ENCODE peak calls at places on chromosomes 12 and 14, in ten cellular contexts. G is esophagus squamous epithelium, V is ovary, S is heart right ventricle, F is stomach, U is testis, D is fibroblast of lung, E is tibial nerve, R is cardiac muscle cell, B is IMR-90. T is an unnamed sample.

GRCh38 chr14:100306506-100307214 is 416 bp upstream of the SLC25A29 start:
- DNase-seq in G (peak; percentile 36), V (peak; percentile 91), S (peak; percentile 90), F (peak; percentile 90), U (peak; percentile 93), D (peak; percentile 77), E (peak; percentile 81), R (peak; percentile 91), B (peak; percentile 78), T (peak; percentile 93)

GRCh38 chr12:110109837-110110535 is 14.2 kb upstream of the IFT81 start:
- DNase-seq in G (no peak), V (no peak), S (no peak), F (no peak), U (no peak), D (no peak), E (no peak), R (no peak), B (no peak), T (no peak)

GRCh38 chr12:103626498-103626897 is 39.4 kb downstream of the STAB2 start:
- DNase-seq in G (no peak), V (no peak), S (peak; percentile 43), F (peak; percentile 42), U (peak; percentile 77), D (peak; percentile 22), E (peak; percentile 62), R (peak; percentile 47), B (peak; percentile 51), T (peak; percentile 77)

GRCh38 chr14:66944872-66945271 is 244.4 kb upstream of the GARIN2 start:
- DNase-seq in G (no peak), V (no peak), S (no peak), F (no peak), U (no peak), D (peak; percentile 51), E (no peak), R (peak; percentile 47), B (peak; percentile 41), T (no peak)

GRCh38 chr14:104598461-104599273 is 5.9 kb downstream of the TMEM179 start:
- DNase-seq in G (no peak), V (no peak), S (no peak), F (no peak), U (no peak), D (no peak), E (no peak), R (no peak), B (no peak), T (peak; percentile 46)

GRCh38 chr14:94081386-94081820 is 293 bp downstream of the IFI27L1 start:
- DNase-seq in G (no peak), V (no peak), S (no peak), F (no peak), U (no peak), D (no peak), E (no peak), R (no peak), B (no peak), T (no peak)

GRCh38 chr14:85233756-85234545 is 296.0 kb upstream of the FLRT2 start:
- DNase-seq in G (no peak), V (no peak), S (no peak), F (no peak), U (no peak), D (peak; percentile 61), E (no peak), R (peak; percentile 58), B (peak; percentile 80), T (no peak)

GRCh38 chr12:49043856-49044258 is 16.7 kb downstream of the KMT2D start:
- DNase-seq in G (no peak), V (no peak), S (peak; percentile 73), F (peak; percentile 60), U (peak; percentile 69), D (peak; percentile 39), E (no peak), R (peak; percentile 62), B (peak; percentile 40), T (peak; percentile 89)

GRCh38 chr12:2779281-2779680 is 15.5 kb upstream of the FKBP4 start:
- DNase-seq in G (no peak), V (no peak), S (no peak), F (no peak), U (no peak), D (no peak), E (no peak), R (no peak), B (no peak), T (no peak)

GRCh38 chr12:89552376-89552775 is 26.5 kb upstream of the POC1B start:
- DNase-seq in G (no peak), V (no peak), S (no peak), F (no peak), U (no peak), D (no peak), E (no peak), R (no peak), B (peak; percentile 45), T (no peak)

GRCh38 chr14:64412237-64412636 is 24.1 kb downstream of the MTHFD1 start:
- DNase-seq in G (no peak), V (no peak), S (no peak), F (no peak), U (no peak), D (no peak), E (no peak), R (no peak), B (no peak), T (no peak)

GRCh38 chr14:64419003-64419402 is 30.9 kb downstream of the MTHFD1 start:
- DNase-seq in G (no peak), V (no peak), S (no peak), F (no peak), U (no peak), D (no peak), E (no peak), R (no peak), B (no peak), T (no peak)

GRCh38 chr14:64417771-64418125 is 29.6 kb downstream of the MTHFD1 start:
- DNase-seq in G (no peak), V (no peak), S (no peak), F (no peak), U (no peak), D (no peak), E (no peak), R (no peak), B (no peak), T (no peak)

GRCh38 chr14:64417042-64417770 is 29.1 kb downstream of the MTHFD1 start:
- DNase-seq in G (no peak), V (no peak), S (no peak), F (no peak), U (no peak), D (peak; percentile 43), E (no peak), R (peak; percentile 51), B (peak; percentile 57), T (no peak)

GRCh38 chr14:64416348-64416932 is 28.3 kb downstream of the MTHFD1 start:
- DNase-seq in G (no peak), V (no peak), S (no peak), F (no peak), U (no peak), D (peak; percentile 51), E (no peak), R (no peak), B (no peak), T (no peak)
- TF ChIP-seq CTCF in G (no peak), V (no peak), S (no peak), F (no peak), U (no peak), D (no peak), E (no peak), R (no peak), B (no peak), T (no peak)

DNA sequence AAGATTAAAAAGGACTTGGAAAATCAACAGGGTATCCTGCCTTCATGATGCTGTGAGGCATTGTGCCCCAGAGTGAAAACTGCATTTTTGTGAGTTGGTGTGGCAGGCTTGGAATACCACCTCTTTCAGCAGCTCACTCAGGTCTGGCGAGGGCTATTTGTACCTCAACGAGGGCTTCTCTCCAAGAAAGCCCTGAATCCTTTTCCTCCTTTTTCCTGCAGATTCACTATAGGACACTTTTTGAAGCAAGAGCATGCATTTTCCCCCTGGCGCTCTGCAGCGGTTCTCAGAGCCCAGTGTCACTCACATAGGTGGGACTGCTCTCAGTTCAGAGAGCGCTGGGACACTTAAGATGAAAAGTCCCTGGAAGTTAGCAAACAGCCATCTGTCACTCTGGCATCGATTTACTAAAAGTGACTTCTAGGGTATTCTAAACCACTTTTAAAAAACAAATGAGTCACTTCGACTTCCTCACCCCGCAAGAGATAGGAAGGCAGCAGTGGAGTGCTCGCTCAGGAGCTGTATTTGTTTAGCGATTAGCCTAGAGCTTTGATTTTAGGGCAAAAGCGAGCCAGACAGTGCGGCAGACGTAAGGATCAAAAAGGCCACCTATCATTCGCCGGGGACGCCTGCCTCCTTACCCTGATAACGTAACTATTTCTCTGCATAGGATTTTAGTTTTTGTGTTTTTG is 782 bp upstream of the LGR5 start:
- DNase-seq in G (no peak), V (no peak), S (no peak), F (no peak), U (no peak), D (peak; percentile 15), E (no peak), R (peak; percentile 27), B (no peak), T (no peak)
- H3K4me3 ChIP-seq in G (peak overlapping the region; percentile 59), V (peak overlapping the region; percentile 32), S (peak overlapping the region; percentile 39), F (peak overlapping the region; percentile 68), U (no peak overlapping the region), D (peak overlapping the region; percentile 43), E (peak overlapping the region; percentile 68), R (peak overlapping the region; percentile 32), B (no peak overlapping the region), T (peak overlapping the region; percentile 76)

GRCh38 chr14:80978403-80978802 is 23.0 kb downstream of the TSHR start:
- DNase-seq in G (no peak), V (no peak), S (no peak), F (no peak), U (no peak), D (no peak), E (no peak), R (no peak), B (no peak), T (no peak)

GRCh38 chr14:80973918-80974317 is 18.5 kb downstream of the TSHR start:
- DNase-seq in G (no peak), V (no peak), S (no peak), F (no peak), U (no peak), D (no peak), E (no peak), R (no peak), B (no peak), T (no peak)

GRCh38 chr14:80979951-80980350 is 24.5 kb downstream of the TSHR start:
- DNase-seq in G (no peak), V (no peak), S (no peak), F (no peak), U (no peak), D (no peak), E (no peak), R (no peak), B (no peak), T (no peak)

GRCh38 chr14:80974338-80975078 is 19.1 kb downstream of the TSHR start:
- DNase-seq in G (no peak), V (no peak), S (no peak), F (no peak), U (no peak), D (peak; percentile 15), E (no peak), R (peak; percentile 41), B (no peak), T (no peak)

GRCh38 chr14:80977103-80977728 is 21.8 kb downstream of the TSHR start:
- DNase-seq in G (no peak), V (no peak), S (no peak), F (no peak), U (no peak), D (no peak), E (no peak), R (no peak), B (no peak), T (no peak)
- H3K4me1 ChIP-seq in G (peaks cover 25% of the 10 kb centered on the region), V (no peaks in the 10 kb centered on the region), S (no peaks in the 10 kb centered on the region), F (no peaks in the 10 kb centered on the region), U (no peaks in the 10 kb centered on the region), D (no peaks in the 10 kb centered on the region), E (no peaks in the 10 kb centered on the region), R (no peaks in the 10 kb centered on the region), B (peaks cover 2% of the 10 kb centered on the region), T (peaks cover 13% of the 10 kb centered on the region)

GRCh38 chr12:18552829-18553228 is 185.0 kb downstream of the PLCZ1 start:
- DNase-seq in G (no peak), V (no peak), S (no peak), F (no peak), U (no peak), D (no peak), E (no peak), R (no peak), B (no peak), T (no peak)
- TF ChIP-seq CTCF in G (no peak), V (no peak), S (peak; percentile 43), F (no peak), U (no peak), D (no peak), E (no peak), R (no peak), B (peak; percentile 7), T (no peak)